ENCODE peak calls at places on chromosomes 12 and 14, in four cellular contexts. J, Z, K and P are unnamed samples.

GRCh38 chr14:77177623-77178185 is 3.9 kb upstream of the TMEM63C start:
- DNase-seq in Z (no peak), J (no peak), K (no peak), P (no peak)

GRCh38 chr12:31773223-31773750 is 44.5 kb upstream of the AMN1 start:
- DNase-seq in J (no peak), Z (peak; percentile 71), K (no peak), P (no peak)

GRCh38 chr12:85865905-85866304 is 8.2 kb upstream of the NTS start:
- DNase-seq in J (no peak), K (no peak), Z (peak; percentile 31), P (no peak)

GRCh38 chr14:104931323-104931770 is 6.7 kb downstream of the PLD4 start:
- DNase-seq in J (no peak), Z (no peak), K (no peak), P (no peak)

GRCh38 chr12:41552507-41553047 is 364.5 kb downstream of the PDZRN4 start:
- DNase-seq in Z (peak; percentile 54), K (no peak), J (no peak), P (no peak)

GRCh38 chr12:57534991-57535543 is 11.9 kb downstream of the DCTN2 start:
- DNase-seq in K (no peak), Z (no peak), J (no peak), P (no peak)

GRCh38 chr14:95291859-95292542 is 27.7 kb downstream of the CLMN start:
- DNase-seq in J (no peak), Z (peak; percentile 27), K (peak; percentile 88), P (no peak)

GRCh38 chr12:71594214-71594948 is 69.3 kb downstream of the ZFC3H1 start:
- DNase-seq in K (no peak), J (no peak), Z (no peak), P (no peak)

GRCh38 chr12:4899361-4899760 is 10.3 kb upstream of the KCNA1 start:
- DNase-seq in J (no peak), Z (no peak), K (no peak), P (no peak)

GRCh38 chr12:126069549-126070165 is 1004.4 kb downstream of the AACS start:
- DNase-seq in Z (peak; percentile 50), K (no peak), J (peak; percentile 3), P (peak; percentile 15)

GRCh38 chr12:117231750-117232149 is 41.5 kb upstream of the FBXO21 start:
- DNase-seq in K (no peak), J (no peak), Z (no peak), P (no peak)

GRCh38 chr14:74569826-74570591 is 42.0 kb downstream of the LTBP2 start:
- DNase-seq in J (no peak), K (peak; percentile 69), Z (no peak), P (no peak)

GRCh38 chr14:85333313-85333712 is 196.6 kb upstream of the FLRT2 start:
- DNase-seq in Z (peak; percentile 73), K (no peak), J (no peak), P (no peak)

GRCh38 chr12:91309450-91309849 is 126.8 kb upstream of the DCN start:
- DNase-seq in Z (no peak), K (no peak), J (no peak), P (no peak)

GRCh38 chr12:59149995-59150642 is 229.8 kb upstream of the LRIG3 start:
- DNase-seq in K (no peak), Z (peak; percentile 77), J (peak; percentile 3), P (no peak)

GRCh38 chr12:92570056-92570753 is 132.6 kb upstream of the PLEKHG7 start:
- DNase-seq in Z (peak; percentile 70), J (peak; percentile 80), K (no peak), P (peak; percentile 74)

GRCh38 chr12:41604830-41605229 is 416.7 kb downstream of the PDZRN4 start:
- DNase-seq in K (no peak), J (no peak), Z (peak; percentile 57), P (no peak)

GRCh38 chr12:21265932-21266331 is 68.8 kb downstream of the SLCO1A2 start:
- DNase-seq in J (no peak), K (no peak), Z (no peak), P (no peak)

GRCh38 chr12:105522166-105522825 is 191.8 kb downstream of the C12orf75 start:
- DNase-seq in Z (peak; percentile 92), K (no peak), J (no peak), P (no peak)

GRCh38 chr12:108508243-108508642 is 6.8 kb upstream of the FICD start:
- DNase-seq in J (no peak), K (no peak), Z (peak; percentile 12), P (no peak)

GRCh38 chr12:106125351-106126085 is 13.2 kb downstream of the NUAK1 start:
- DNase-seq in Z (no peak), J (no peak), K (no peak), P (no peak)

GRCh38 chr12:69278814-69279782 is 39.7 kb downstream of the CPSF6 start:
- DNase-seq in J (no peak), Z (no peak), K (no peak), P (no peak)
- H3K4me3 ChIP-seq in J (no peak overlapping the region), Z (no peak overlapping the region), K (no peak overlapping the region), P (no peak overlapping the region)

GRCh38 chr14:25884657-25885056 is 713.2 kb downstream of the NOVA1 start:
- DNase-seq in J (no peak), K (no peak), Z (no peak), P (no peak)
- H3K9me3 ChIP-seq in J (no peaks in the 10 kb centered on the region), K (peaks cover 2% of the 10 kb centered on the region), Z (no peaks in the 10 kb centered on the region), P (no peaks in the 10 kb centered on the region)

GRCh38 chr12:50110762-50111416 is 1.1 kb upstream of the COX14 start:
- DNase-seq in Z (no peak), K (peak; percentile 86), J (no peak), P (no peak)

GRCh38 chr12:50111693-50112455 is at the start of gene COX14:
- DNase-seq in Z (peak; percentile 99), K (peak; percentile 99), J (peak; percentile 99), P (peak; percentile 100)

GRCh38 chr12:50112456-50113218 is 601 bp downstream of the COX14 start:
- DNase-seq in J (no peak), K (no peak), Z (no peak), P (peak; percentile 47)

GRCh38 chr12:50111417-50111692 is 681 bp upstream of the COX14 start:
- DNase-seq in K (no peak), Z (no peak), J (no peak), P (no peak)

DNA sequence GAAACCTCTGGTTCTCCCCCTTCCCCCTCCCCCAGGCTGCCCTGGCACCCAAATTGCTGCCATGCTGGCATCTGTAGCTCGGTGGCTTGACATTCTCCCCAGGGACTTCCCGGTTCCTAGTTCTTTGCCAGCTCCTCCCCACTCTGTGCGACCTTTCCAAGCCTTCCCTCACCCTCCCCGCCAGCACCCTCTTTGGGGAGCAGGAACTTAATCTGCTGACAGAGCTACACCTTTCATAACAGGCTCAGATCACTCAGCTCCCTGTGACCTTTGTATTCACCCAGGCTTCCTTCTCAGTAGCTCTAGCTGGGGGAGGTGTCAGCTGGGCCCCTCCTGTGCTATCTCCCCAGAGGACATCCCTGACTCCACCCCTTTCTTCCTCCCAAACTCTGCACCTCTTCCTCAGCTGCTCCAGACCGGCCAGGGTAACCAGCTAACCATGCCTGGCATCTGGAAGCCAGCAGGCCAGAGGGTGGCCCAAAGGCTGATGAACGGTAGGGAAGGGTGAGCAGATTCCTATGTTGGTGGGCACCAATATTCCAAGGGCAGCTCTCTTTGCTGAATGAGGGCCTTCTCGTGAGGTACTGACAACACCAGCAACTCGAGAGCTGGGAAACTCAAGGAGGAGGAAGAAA is 1.8 kb upstream of the COX14 start:
- DNase-seq in Z (no peak), J (no peak), K (peak; percentile 83), P (no peak)
- H3K27ac ChIP-seq in Z (no peak overlapping the region), J (no peak overlapping the region), K (peak overlapping the region; percentile 62), P (no peak overlapping the region)

GRCh38 chr14:24185741-24186140 is 2.9 kb downstream of the IPO4 start:
- DNase-seq in J (no peak), K (peak; percentile 63), Z (no peak), P (no peak)

GRCh38 chr14:24186831-24187537 is 1.6 kb downstream of the IPO4 start:
- DNase-seq in K (peak; percentile 51), Z (no peak), J (no peak), P (no peak)

GRCh38 chr14:24188251-24189058 is at the start of gene IPO4:
- DNase-seq in K (peak; percentile 97), Z (peak; percentile 98), J (peak; percentile 94), P (peak; percentile 95)

GRCh38 chr14:24189059-24189375 is 401 bp upstream of the IPO4 start:
- DNase-seq in J (no peak), Z (no peak), K (no peak), P (no peak)

GRCh38 chr14:24187538-24187915 is 1.1 kb downstream of the IPO4 start:
- DNase-seq in K (peak; percentile 43), Z (no peak), J (no peak), P (no peak)
- H3K4me3 ChIP-seq in K (no peak overlapping the region), Z (peak overlapping the region; percentile 78), J (peak overlapping the region; percentile 89), P (no peak overlapping the region)

GRCh38 chr12:132315951-132316350 is 13.4 kb downstream of the GALNT9 start:
- DNase-seq in Z (no peak), K (no peak), J (no peak), P (no peak)
- H3K9me3 ChIP-seq in Z (no peaks in the 10 kb centered on the region), K (peaks cover 6% of the 10 kb centered on the region), J (no peaks in the 10 kb centered on the region), P (peaks cover 5% of the 10 kb centered on the region)

GRCh38 chr12:12791756-12792346 is 6.4 kb downstream of the APOLD1 start:
- DNase-seq in J (no peak), Z (peak; percentile 70), K (no peak), P (no peak)
- H3K27ac ChIP-seq in J (no peak overlapping the region), Z (no peak overlapping the region), K (no peak overlapping the region), P (no peak overlapping the region)

GRCh38 chr12:111685811-111686573 is at the start of the genes ACAD10 and BRAP:
- DNase-seq in J (peak; percentile 95), Z (peak; percentile 92), K (peak; percentile 98), P (peak; percentile 89)

GRCh38 chr12:111687255-111687654 is 1.4 kb downstream of the ACAD10 start:
- DNase-seq in Z (no peak), J (no peak), K (no peak), P (no peak)

GRCh38 chr12:111686574-111687105 is 787 bp downstream of the ACAD10 start:
- DNase-seq in J (peak; percentile 4), K (no peak), Z (peak; percentile 29), P (no peak)

GRCh38 chr12:111687952-111688351 is 2.1 kb downstream of the ACAD10 start:
- DNase-seq in Z (no peak), J (no peak), K (no peak), P (no peak)

GRCh38 chr12:111685322-111685810 is 390 bp downstream of the BRAP start:
- DNase-seq in Z (no peak), J (no peak), K (no peak), P (no peak)
- H3K4me3 ChIP-seq in Z (peak overlapping the region; percentile 86), J (peak overlapping the region; percentile 90), K (peak overlapping the region; percentile 82), P (peak overlapping the region; percentile 68)

DNA sequence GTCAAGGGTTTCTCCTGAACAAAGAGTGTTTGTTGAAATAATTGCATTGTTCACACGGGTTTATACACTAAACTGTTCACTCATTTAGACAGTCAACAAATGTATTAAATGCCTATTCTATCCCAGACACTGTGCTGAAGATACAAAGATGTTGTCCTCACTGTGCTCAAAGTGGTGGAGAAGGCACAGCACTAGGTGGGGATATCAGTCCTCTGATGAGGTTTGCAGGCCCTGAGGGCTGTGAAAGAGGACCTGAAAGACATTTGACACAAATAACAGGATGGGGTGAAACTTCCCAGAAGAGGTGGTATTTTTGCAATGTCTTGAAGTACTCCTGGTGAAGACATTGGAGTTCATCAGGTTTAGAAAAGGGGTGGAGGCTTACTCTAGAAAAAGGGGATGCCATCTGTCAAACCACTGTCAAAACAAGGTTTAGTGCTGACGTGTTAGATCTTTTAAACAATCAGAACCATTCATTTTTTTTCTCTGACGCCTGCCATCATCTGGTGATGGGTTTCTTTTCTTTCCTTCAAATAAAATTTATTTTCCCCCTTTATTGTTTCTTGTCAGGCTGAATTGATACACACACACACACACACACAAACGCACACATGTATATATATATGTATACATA is 69.5 kb downstream of the ACSS3 start:
- DNase-seq in J (no peak), Z (no peak), K (no peak), P (no peak)
- H3K9me3 ChIP-seq in J (no peaks in the 10 kb centered on the region), Z (no peaks in the 10 kb centered on the region), K (no peaks in the 10 kb centered on the region), P (no peaks in the 10 kb centered on the region)